ENCODE peak calls at places on chromosomes 2 and 18, in four cellular contexts. A is HepG2, G is K562, R is GM12878. I is an unnamed sample.

GRCh38 chr2:159518321-159519005 is 97.9 kb downstream of the BAZ2B start:
- DNase-seq in R (no peak), G (no peak), A (no peak), I (no peak)

GRCh38 chr2:69013123-69013836 is at the start of gene ANTXR1:
- DNase-seq in A (peak), R (no peak), G (no peak), I (peak)

GRCh38 chr2:156653670-156654069 is 217.5 kb downstream of the GPD2 start:
- DNase-seq in G (no peak), R (no peak), A (no peak), I (no peak)

GRCh38 chr2:67436221-67436620 is 39.1 kb downstream of the ETAA1 start:
- DNase-seq in G (no peak), A (no peak), R (no peak), I (no peak)

GRCh38 chr2:224882291-224883171 is 159.7 kb downstream of the DOCK10 start:
- DNase-seq in G (no peak), A (no peak), R (no peak), I (no peak)

GRCh38 chr2:33247325-33247724 is 229.1 kb upstream of the RASGRP3 start:
- DNase-seq in A (no peak), R (no peak), G (no peak), I (no peak)

GRCh38 chr2:241048149-241048948 is 49.9 kb downstream of the SNED1 start:
- DNase-seq in G (no peak), A (no peak), R (no peak), I (no peak)

GRCh38 chr2:181073896-181074295 is 93.5 kb downstream of the UBE2E3 start:
- DNase-seq in A (no peak), G (no peak), R (no peak), I (no peak)

GRCh38 chr18:51030537-51031258 is 685 bp downstream of the SMAD4 start:
- DNase-seq in A (peak), G (no peak), R (no peak), I (peak)

GRCh38 chr18:37346048-37346447 is 219.6 kb downstream of the CELF4 start:
- DNase-seq in R (no peak), A (no peak), G (no peak), I (no peak)

GRCh38 chr2:15906778-15907177 is 33.6 kb upstream of the MYCN start:
- DNase-seq in R (no peak), G (no peak), A (no peak), I (no peak)

GRCh38 chr2:145931836-145932352 is 1412.0 kb upstream of the ZEB2 start:
- DNase-seq in G (no peak), R (no peak), A (no peak), I (no peak)

GRCh38 chr18:62372156-62372555 is 47.0 kb downstream of the TNFRSF11A start:
- DNase-seq in R (peak), G (no peak), A (no peak), I (no peak)

GRCh38 chr2:219002395-219003266 is 9.4 kb upstream of the CRYBA2 start:
- DNase-seq in A (peak), G (peak), R (no peak), I (peak)

GRCh38 chr2:8481463-8482009 is 200.3 kb upstream of the ID2 start:
- DNase-seq in R (peak), A (no peak), G (no peak), I (no peak)

DNA sequence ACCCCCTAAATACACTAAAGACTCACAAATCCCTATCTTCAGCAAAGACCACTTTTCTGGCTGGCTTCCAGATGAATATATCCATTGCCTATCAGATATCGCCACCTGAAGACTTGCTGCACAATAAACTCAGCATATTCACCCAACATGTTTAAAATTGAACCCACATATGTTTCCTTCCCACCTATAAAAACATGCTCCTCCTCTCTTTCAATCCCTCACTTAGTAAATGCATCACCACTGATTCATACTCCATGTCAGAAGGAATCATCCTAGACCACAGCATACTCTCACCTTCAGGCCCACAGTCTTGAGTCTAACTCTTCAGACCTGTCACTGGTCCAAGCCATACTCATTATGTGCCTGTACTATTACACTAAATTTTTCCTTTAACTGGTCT is 5.2 kb downstream of the SPC25 start:
- DNase-seq in R (no peak), G (peak), A (no peak), I (no peak)
- TF ChIP-seq CBFB in R (no peak), G (no peak), A (no peak), I (no peak)

GRCh38 chr2:23404426-23404825 is 19.4 kb downstream of the KLHL29 start:
- DNase-seq in R (peak), A (peak), G (no peak), I (no peak)
- TF ChIP-seq CBFB in R (no peak), A (no peak), G (no peak), I (no peak)

GRCh38 chr2:18959952-18960717 is 370.8 kb upstream of the NT5C1B start:
- DNase-seq in A (no peak), G (no peak), R (no peak), I (no peak)
- TF ChIP-seq CBFB in A (no peak), G (no peak), R (no peak), I (no peak)

GRCh38 chr2:217951521-217952247 is 51.1 kb downstream of the TNS1 start:
- DNase-seq in G (no peak), R (no peak), A (no peak), I (no peak)

GRCh38 chr2:217952409-217952808 is 50.4 kb downstream of the TNS1 start:
- DNase-seq in R (no peak), G (no peak), A (no peak), I (no peak)

GRCh38 chr2:217950401-217950871 is 52.4 kb downstream of the TNS1 start:
- DNase-seq in G (no peak), A (no peak), R (no peak), I (no peak)

GRCh38 chr2:217949448-217949847 is 53.3 kb downstream of the TNS1 start:
- DNase-seq in R (no peak), G (no peak), A (no peak), I (no peak)

GRCh38 chr2:217951091-217951490 is 51.7 kb downstream of the TNS1 start:
- DNase-seq in A (no peak), R (no peak), G (no peak), I (no peak)
- TF ChIP-seq CBFB in A (no peak), R (no peak), G (no peak), I (no peak)

DNA sequence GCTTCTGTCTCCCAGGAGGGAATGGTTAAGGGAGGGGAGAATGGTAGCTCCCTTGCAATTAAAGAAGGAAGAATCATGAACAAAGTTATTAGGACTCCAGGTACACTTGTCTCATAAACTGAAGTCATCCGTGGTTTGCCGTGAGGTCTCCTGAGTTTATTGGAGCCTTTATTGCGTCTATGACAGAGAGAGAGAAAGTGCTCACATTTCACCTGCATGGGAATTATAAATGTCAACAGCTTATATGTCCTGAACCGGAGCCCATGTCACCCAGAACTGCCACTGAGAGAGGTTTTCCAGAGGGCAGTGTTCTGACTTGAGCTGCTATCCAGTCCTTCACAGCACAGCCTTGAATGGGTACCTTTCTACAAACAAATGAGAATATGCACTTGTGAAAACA is 104.3 kb downstream of the STPG4 start:
- DNase-seq in G (no peak), R (no peak), A (no peak), I (no peak)
- TF ChIP-seq CBFB in G (no peak), R (no peak), A (no peak), I (no peak)

DNA sequence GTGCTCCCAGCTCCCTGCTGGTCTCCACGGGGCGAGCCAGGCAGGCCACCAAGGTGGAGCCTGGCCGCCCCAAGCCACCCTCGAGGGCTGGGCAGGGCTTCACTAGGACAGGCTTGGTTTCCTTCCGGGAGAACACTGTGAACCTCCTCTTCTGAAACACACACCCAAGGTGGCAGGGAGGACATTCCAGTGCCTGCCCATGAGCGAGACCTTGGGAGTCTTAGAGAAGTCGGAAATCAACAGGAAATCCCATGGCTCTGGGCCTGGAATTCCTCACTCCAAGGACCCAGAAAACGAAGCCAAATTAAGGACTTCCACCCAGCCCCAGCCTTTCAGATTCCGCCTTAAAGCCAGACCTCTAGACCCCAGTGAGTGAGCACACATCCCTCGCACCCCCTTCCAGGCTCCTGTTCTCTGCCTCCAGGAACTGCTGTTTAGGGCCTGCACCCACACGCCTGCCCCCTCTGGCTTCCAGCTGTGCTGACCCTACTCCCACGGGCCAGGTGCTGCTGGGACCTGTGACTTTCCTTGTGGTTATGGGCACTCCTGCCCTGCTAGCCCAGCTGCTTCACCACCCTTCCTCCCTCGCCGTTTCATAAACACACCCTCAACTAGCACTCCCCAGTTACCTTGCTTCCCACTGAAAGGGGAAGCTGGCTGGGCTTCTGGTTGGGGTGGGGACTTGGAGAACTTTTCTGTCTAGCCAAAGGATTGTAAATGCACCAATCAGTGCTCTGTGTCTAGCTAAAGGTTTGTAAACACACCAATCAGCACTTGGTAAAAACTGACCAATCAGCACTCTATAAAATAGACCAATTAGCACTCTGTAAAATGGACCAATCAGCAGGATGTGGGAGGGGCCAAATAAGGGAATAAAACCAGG is 13.7 kb downstream of the GPR17 start:
- DNase-seq in R (no peak), A (no peak), G (no peak), I (no peak)
- TF ChIP-seq CBFB in R (no peak), A (no peak), G (no peak), I (no peak)

DNA sequence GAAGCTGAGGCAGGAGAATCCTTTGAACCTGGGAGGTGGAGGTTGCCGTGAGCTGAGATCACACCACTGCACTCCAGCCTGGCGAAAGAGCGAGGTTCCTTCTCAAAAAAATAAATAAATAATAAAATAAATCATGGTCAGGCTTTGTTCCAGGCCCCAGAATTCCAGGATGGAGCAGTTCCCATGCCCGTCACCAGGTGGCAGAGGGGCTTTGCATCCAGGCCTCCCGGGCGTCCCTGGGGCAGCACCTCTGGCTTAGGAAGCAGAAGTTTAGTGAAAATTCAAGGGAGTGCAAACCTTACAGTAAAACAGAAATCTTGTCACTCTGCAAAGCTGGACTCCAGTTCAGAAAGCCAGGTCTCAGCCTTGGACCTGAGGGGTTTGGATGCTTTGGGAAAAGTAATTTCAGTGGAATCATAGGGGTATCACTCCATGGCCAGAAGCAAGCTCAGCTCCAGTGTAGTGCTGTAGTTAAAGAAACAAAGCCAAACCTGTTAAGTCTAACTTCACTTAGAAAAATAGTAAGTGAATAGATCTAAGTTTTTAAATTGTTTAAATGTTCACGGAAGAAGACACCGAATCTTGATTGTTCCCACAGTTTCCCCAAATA is 512.7 kb downstream of the CMPK2 start:
- DNase-seq in G (no peak), A (peak), R (no peak), I (peak)
- TF ChIP-seq CBFB in G (no peak), A (no peak), R (no peak), I (no peak)

GRCh38 chr2:140356697-140357096 is 1576.5 kb upstream of the NXPH2 start:
- DNase-seq in R (no peak), G (no peak), A (no peak), I (no peak)

GRCh38 chr2:140354544-140354943 is 1574.4 kb upstream of the NXPH2 start:
- DNase-seq in R (no peak), G (no peak), A (no peak), I (no peak)

GRCh38 chr2:140362361-140362760 is 1582.2 kb upstream of the NXPH2 start:
- DNase-seq in R (no peak), A (no peak), G (no peak), I (no peak)

GRCh38 chr2:140355481-140356090 is 1575.4 kb upstream of the NXPH2 start:
- DNase-seq in G (no peak), R (no peak), A (no peak), I (no peak)

DNA sequence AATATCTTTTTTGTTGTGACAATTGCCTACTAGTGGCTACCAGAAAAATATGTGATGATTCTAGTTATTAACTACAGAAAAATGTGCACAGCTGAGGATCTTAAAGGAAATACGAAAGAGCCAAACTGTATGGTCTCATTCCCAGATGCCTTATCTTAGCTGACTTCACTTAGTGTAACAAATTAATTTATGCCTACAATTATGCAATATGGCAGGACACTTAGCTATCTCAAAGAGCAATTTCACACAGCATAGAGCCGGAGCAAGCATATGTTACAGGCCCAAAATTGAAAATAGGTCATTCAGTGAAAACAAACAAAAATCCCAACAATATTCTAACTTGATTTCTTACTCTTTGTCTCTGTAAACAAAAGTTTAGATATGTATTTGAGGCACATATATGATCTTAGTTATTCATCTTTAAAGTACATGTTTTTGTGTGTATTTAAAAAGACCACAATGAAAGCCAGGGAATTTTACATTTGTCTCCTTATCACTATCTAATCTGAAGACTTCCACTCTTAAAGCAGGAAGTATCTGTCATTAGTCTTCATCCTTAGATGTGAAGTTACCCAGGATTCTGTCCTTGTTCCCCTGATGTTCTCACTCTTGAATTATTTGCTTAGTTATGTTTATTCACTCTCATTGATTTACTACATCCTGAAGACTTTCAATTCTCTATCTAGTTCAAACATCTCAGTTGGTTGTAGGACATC is 1579.0 kb upstream of the NXPH2 start:
- DNase-seq in G (no peak), R (no peak), A (no peak), I (no peak)
- TF ChIP-seq CBFB in G (no peak), R (no peak), A (no peak), I (no peak)

DNA sequence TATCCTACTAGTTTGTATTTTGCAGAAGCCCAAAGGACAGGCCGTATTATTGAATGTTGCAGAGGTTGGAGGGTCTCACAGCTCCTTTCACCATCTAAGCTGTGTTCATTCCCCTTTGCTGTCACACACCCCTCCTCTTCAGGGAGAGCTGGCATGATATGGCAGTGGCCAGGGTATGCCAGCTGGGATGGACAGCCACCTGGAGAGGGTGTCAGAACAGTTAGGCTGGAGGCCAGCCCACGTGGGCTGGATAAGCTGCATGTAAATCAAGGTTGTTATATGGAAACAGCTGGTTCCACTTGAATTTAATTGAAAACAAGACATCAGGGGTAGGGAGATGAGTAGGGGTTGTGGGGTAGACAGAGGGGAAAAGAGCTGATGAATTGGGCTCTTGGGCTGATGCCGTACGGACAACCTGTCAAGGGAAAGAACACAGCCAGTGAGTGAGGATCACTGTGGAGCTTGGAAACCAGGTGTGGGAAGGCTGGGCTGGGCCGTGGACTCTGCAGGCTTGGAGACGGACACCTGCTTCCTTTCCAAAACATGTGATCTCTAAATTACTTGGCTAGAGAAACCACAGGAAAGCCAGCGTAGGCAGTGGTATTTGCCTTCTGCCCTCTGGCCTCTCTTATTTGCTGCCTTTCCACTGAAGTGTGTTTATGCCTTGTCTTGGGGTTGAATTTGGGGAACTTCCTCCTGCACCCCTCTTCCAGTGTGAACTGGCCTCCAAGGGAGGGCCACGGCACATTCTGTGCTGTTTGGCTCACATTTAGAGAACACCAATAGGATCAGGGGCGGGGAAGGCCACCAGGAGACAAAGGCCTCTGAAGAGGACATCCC is 267.6 kb downstream of the PRKCE start:
- DNase-seq in G (no peak), R (no peak), A (no peak), I (no peak)
- TF ChIP-seq CBFB in G (no peak), R (no peak), A (no peak), I (no peak)

GRCh38 chr18:74868461-74868860 is 270.8 kb downstream of the ZNF407 start:
- DNase-seq in R (no peak), A (no peak), G (no peak), I (peak)

GRCh38 chr18:74873629-74874028 is 276.0 kb downstream of the ZNF407 start:
- DNase-seq in R (no peak), A (no peak), G (no peak), I (no peak)

GRCh38 chr18:74870950-74871349 is 273.3 kb downstream of the ZNF407 start:
- DNase-seq in R (no peak), G (no peak), A (no peak), I (no peak)

GRCh38 chr18:74869904-74870863 is 272.5 kb downstream of the ZNF407 start:
- DNase-seq in G (no peak), R (peak), A (no peak), I (no peak)

GRCh38 chr18:74874351-74874750 is 276.7 kb downstream of the ZNF407 start:
- DNase-seq in G (no peak), A (no peak), R (no peak), I (no peak)
- TF ChIP-seq CBFB in G (no peak), A (no peak), R (no peak), I (no peak)

I was measured in WTC11.